ENCODE peak calls at places on chromosomes 3 and 15, in six cellular contexts. K is NT2/D1, H is heart right ventricle, L is SJSA1, V is ovary, U is breast epithelium. F is an unnamed sample. For H3K27me3 and H3K4me1, the result is how much of the 10 kb centered on the place peaks cover.

GRCh38 chr3:174376346-174376745 is 482.8 kb upstream of the NAALADL2 start:
- DNase-seq in U (no peak), H (no peak), V (no peak), K (no peak), L (no peak), F (no peak)

GRCh38 chr3:103453152-103453551 is 1018.3 kb downstream of the ZPLD1 start:
- DNase-seq in H (no peak), L (no peak), V (no peak), K (no peak), U (no peak), F (no peak)

GRCh38 chr3:9686050-9686384 is 17.6 kb upstream of the CPNE9 start:
- DNase-seq in L (no peak), U (no peak), V (no peak), K (no peak), H (no peak), F (no peak)

GRCh38 chr3:55000546-55000945 is 72.7 kb upstream of the LRTM1 start:
- DNase-seq in K (no peak), V (no peak), H (peak), L (peak), U (no peak), F (peak)

GRCh38 chr15:62445244-62445643 is 280.2 kb upstream of the C2CD4B start:
- DNase-seq in K (no peak), H (no peak), L (no peak), U (no peak), V (no peak), F (no peak)

GRCh38 chr15:38671675-38672141 is 107.1 kb upstream of the RASGRP1 start:
- DNase-seq in L (no peak), H (no peak), K (no peak), V (no peak), U (no peak), F (no peak)

GRCh38 chr3:72280876-72281275 is 495.9 kb upstream of the PROK2 start:
- DNase-seq in H (no peak), V (no peak), U (no peak), K (no peak), L (no peak), F (no peak)

GRCh38 chr3:52896613-52897012 is 735 bp downstream of the STIMATE start:
- DNase-seq in V (no peak), K (peak), H (no peak), U (no peak), L (no peak), F (no peak)

GRCh38 chr15:101126618-101127502 is 125.0 kb downstream of the CHSY1 start:
- DNase-seq in L (no peak), V (no peak), K (no peak), U (no peak), H (no peak), F (peak)

GRCh38 chr3:13491206-13491974 is 11.3 kb downstream of the HDAC11 start:
- DNase-seq in K (no peak), L (peak), H (no peak), U (no peak), V (no peak), F (peak)

GRCh38 chr15:61997786-61998185 is 62.5 kb downstream of the VPS13C start:
- DNase-seq in H (no peak), U (no peak), V (no peak), L (no peak), K (no peak), F (no peak)

GRCh38 chr15:69661871-69662667 is 209.5 kb downstream of the RPLP1 start:
- DNase-seq in V (no peak), U (no peak), L (peak), K (no peak), H (no peak), F (no peak)

GRCh38 chr15:69664572-69665326 is 212.1 kb downstream of the RPLP1 start:
- DNase-seq in K (no peak), U (no peak), V (no peak), L (peak), H (no peak), F (no peak)

GRCh38 chr15:69663982-69664381 is 211.4 kb downstream of the RPLP1 start:
- DNase-seq in K (no peak), V (no peak), L (no peak), H (no peak), U (no peak), F (no peak)

GRCh38 chr15:69662668-69663000 is 210.0 kb downstream of the RPLP1 start:
- DNase-seq in V (no peak), L (no peak), H (no peak), U (no peak), K (no peak), F (no peak)

DNA sequence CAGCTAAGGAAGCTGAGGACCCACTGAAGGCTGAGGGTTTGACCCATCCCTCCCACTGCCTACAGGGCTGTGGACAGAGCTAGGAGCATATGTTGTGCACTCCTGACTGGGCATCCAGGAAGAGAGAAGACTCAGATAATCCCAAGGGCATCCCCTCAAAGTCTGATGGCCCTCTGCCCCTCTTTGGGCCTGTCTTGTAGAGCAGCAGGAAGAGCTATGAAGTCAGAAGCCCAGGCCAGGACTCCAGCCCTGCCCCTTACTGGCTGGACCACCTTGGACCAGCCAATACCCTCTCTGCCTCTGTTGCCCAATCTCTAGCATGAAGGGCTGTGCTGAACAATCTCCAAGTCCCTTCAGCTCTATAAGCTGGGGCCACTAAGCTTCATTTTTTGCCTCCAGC is 210.8 kb downstream of the RPLP1 start:
- DNase-seq in V (no peak), U (no peak), K (no peak), L (peak), H (no peak), F (no peak)
- H3K27me3 ChIP-seq in V (under half), U (under half), K (under half), L (under half), H (under half), F (under half)

GRCh38 chr15:91100561-91101355 is 701 bp downstream of the SV2B start:
- DNase-seq in K (no peak), L (no peak), H (no peak), V (no peak), U (no peak), F (no peak)
- H3K4me3 ChIP-seq in K (peak), L (peak), H (peak), V (peak), U (peak), F (peak)

DNA sequence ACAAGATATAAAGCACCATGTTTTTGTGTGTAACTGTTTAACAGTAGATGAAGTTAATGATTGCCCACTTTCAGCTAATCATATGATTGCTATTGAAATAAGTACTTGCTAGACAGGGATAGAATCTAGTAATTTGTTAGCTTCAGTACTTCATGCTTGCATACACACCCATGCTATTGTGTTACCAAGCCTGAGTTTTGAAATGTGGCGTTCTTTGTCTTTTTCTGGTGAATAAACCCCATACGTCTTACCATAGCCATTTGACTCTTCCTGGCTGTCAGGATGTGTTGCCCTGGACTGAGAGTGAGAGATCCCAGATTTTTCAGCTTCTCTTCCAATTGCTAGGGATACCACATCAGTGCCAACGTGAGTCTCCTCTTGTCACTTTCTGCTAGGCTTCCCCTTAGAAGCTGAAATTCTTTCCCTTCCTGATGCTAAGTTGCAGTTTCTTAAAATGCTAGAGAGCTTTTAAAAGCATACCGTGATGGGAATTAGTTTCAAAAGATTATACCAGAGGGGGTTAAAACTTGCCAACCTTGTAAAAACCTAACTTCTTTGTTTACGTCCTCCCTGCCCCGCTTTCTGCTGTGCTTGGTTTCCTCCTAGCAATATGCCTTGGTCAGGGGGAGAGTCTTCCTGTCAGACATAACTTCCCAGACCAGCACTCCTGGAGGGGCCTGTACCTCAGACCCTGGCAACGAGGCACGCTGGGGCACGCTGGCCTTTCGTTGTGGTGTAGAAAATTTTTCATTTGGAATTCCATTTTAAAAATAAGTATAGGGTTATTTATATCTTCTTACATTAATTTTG is 62.9 kb upstream of the ULK4 start:
- DNase-seq in V (no peak), L (no peak), U (no peak), H (no peak), K (no peak), F (no peak)
- H3K4me1 ChIP-seq in V (under half), L (half or more), U (under half), H (half or more), K (under half), F (under half)

DNA sequence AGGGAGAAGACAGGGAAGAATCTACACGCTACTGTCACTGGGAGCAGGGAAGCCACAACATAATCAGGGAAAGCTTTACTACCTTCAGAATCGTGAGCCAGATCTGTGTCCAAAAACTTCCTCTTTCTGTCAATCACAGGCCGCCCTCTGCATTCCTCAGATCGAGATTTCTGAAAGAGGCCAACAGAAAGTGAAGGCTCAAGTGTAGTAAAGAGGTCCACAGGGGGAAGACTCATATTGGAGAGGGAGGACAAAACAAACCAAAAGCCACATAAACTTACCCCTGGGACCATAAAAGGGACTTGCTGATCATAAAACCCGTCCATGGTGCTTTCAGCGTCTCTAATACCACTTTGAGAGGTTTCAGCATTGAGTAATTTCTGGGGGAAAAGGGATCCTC is 3.3 kb downstream of the ETV5 start:
- DNase-seq in V (no peak), U (no peak), K (no peak), L (no peak), H (no peak), F (no peak)
- H3K27me3 ChIP-seq in V (under half), U (under half), K (under half), L (under half), H (under half), F (under half)

GRCh38 chr15:28783466-28783865 is 65.0 kb downstream of the GOLGA6L7 start:
- DNase-seq in U (no peak), K (no peak), L (no peak), H (no peak), V (no peak), F (no peak)

GRCh38 chr15:28783873-28784272 is 64.6 kb downstream of the GOLGA6L7 start:
- DNase-seq in K (no peak), H (no peak), L (no peak), V (no peak), U (no peak), F (no peak)

DNA sequence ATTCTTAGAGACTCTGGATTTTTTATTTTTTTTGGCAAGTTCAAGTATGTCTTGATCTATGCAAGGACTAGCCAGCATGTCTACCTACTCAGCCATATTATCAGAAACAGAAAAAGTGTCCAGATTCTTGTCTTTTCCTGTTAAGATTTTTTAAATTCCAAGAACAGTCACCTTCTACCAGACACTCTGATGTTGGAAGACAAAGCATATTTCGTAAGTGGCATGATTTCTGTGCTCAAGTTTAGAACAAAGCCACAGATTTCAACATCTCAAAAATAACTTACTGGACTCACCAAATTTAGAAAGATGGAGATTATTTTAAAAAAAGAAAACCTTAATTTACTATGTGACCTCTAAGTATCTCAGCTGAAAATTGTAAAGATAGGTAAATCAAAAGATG is 61.9 kb downstream of the GOLGA6L7 start:
- DNase-seq in H (no peak), K (no peak), U (no peak), V (no peak), L (no peak), F (no peak)
- H3K4me3 ChIP-seq in H (no peak), K (no peak), U (no peak), V (no peak), L (no peak), F (no peak)